ENCODE peak calls at places on chromosome 13, in four cellular contexts. X is gastrocnemius medialis, M is left lung, A is left ventricle myocardium inferior. L is an unnamed sample.

GRCh38 chr13:50412046-50412617 is 396.9 kb downstream of the KCNRG start:
- DNase-seq in X (no peak), A (no peak), M (no peak), L (no peak)

GRCh38 chr13:31556376-31556775 is 182.9 kb upstream of the RXFP2 start:
- DNase-seq in M (no peak), A (no peak), X (no peak), L (no peak)

GRCh38 chr13:39410089-39410901 is 192.7 kb downstream of the LHFPL6 start:
- DNase-seq in M (no peak), X (no peak), A (no peak), L (no peak)

GRCh38 chr13:38824342-38824741 is 137.5 kb downstream of the FREM2 start:
- DNase-seq in A (no peak), X (no peak), M (no peak), L (no peak)

GRCh38 chr13:49597043-49597669 is 11.8 kb upstream of the RCBTB1 start:
- DNase-seq in A (no peak), M (no peak), X (no peak), L (no peak)

GRCh38 chr13:101205408-101205807 is 210.9 kb downstream of the NALCN start:
- DNase-seq in M (no peak), A (no peak), X (no peak), L (no peak)

GRCh38 chr13:28318418-28318995 is 176.4 kb downstream of the FLT1 start:
- DNase-seq in X (no peak), M (no peak), A (no peak), L (no peak)

GRCh38 chr13:44876782-44877324 is 112.4 kb downstream of the NUFIP1 start:
- DNase-seq in X (no peak), M (no peak), A (no peak), L (no peak)

GRCh38 chr13:48562296-48563066 is 29.6 kb upstream of the RCBTB2 start:
- DNase-seq in M (no peak), X (no peak), A (no peak), L (no peak)

GRCh38 chr13:36420437-36420891 is 11.8 kb upstream of the CCNA1 start:
- DNase-seq in A (peak), M (no peak), X (peak), L (peak)

GRCh38 chr13:100872761-100873160 is 198.2 kb upstream of the TMTC4 start:
- DNase-seq in M (no peak), A (no peak), X (no peak), L (no peak)

GRCh38 chr13:36815069-36815468 is 4.0 kb upstream of the RFXAP start:
- DNase-seq in M (no peak), A (no peak), X (no peak), L (no peak)

GRCh38 chr13:79935121-79935520 is 405.8 kb downstream of the SPRY2 start:
- DNase-seq in A (no peak), M (no peak), X (no peak), L (no peak)

GRCh38 chr13:68257111-68257842 is 1027.1 kb upstream of the PCDH9 start:
- DNase-seq in X (no peak), A (no peak), M (peak), L (no peak)

GRCh38 chr13:42525035-42525504 is 48.9 kb upstream of the TNFSF11 start:
- DNase-seq in M (no peak), X (no peak), A (no peak), L (no peak)

GRCh38 chr13:100875392-100876043 is 200.9 kb upstream of the TMTC4 start:
- DNase-seq in X (no peak), A (no peak), M (no peak), L (no peak)

GRCh38 chr13:41465215-41465907 is 8.0 kb downstream of the RGCC start:
- DNase-seq in X (peak), M (peak), A (peak), L (peak)

GRCh38 chr13:27997904-27998522 is 9.5 kb upstream of the URAD start:
- DNase-seq in X (no peak), A (peak), M (no peak), L (no peak)

GRCh38 chr13:29956771-29957170 is 106.4 kb upstream of the UBL3 start:
- DNase-seq in A (no peak), M (no peak), X (no peak), L (no peak)

GRCh38 chr13:20702945-20703784 is at the start of gene IL17D:
- DNase-seq in M (peak), A (no peak), X (no peak), L (no peak)

GRCh38 chr13:54660277-54660676 is 1631.7 kb downstream of the OLFM4 start:
- DNase-seq in M (no peak), X (no peak), A (no peak), L (no peak)

DNA sequence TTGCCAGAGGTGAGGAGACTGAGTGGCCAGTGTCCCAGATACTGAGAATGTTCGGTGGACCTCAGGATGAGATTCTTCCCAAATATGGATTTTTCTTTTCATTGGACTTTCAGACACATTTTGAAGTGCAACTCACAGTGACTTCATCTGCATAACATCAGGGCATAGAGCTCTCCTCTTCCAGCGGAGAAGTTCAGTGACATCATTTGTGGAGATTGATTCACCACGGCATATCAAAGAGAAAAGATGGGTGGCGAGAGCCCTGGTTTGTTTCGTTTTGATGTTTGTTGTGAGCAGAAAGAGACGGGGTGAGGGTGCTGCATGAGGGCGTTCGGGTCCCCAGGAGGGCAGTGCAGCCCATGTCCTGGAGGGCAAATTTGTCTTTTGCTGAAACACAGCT is 120.2 kb upstream of the GPR12 start:
- DNase-seq in M (no peak), A (no peak), X (no peak), L (no peak)
- H3K4me3 ChIP-seq in M (no peak), A (no peak), X (no peak), L (no peak)

DNA sequence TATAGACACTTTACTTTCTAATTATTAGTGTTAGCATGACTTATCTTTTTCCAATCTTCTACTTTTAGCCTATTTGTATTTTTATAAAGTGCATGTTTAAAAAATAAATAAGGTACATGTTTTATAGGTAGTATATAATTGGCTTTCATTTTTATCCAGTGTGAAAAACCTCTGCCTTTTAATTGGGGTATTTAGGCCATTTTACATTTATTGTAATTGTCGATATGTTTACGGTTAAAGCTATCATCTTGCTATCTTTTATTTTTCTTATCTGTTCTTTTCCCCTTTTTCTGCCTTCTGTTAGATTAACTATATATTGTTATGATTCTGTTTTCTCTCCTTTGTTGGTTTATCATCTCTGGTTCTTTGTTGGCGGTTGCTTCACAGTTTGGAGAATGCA is 9.1 kb downstream of the PROZ start:
- DNase-seq in M (no peak), A (no peak), X (no peak), L (no peak)
- TF ChIP-seq CTCF in M (no peak), A (no peak), X (no peak), L (no peak)

GRCh38 chr13:66138172-66138811 is 1091.8 kb downstream of the PCDH9 start:
- DNase-seq in A (no peak), X (no peak), M (no peak), L (no peak)

GRCh38 chr13:66137384-66137783 is 1092.8 kb downstream of the PCDH9 start:
- DNase-seq in X (no peak), M (no peak), A (no peak), L (no peak)

GRCh38 chr13:66139250-66139649 is 1090.9 kb downstream of the PCDH9 start:
- DNase-seq in X (no peak), A (no peak), M (no peak), L (no peak)

DNA sequence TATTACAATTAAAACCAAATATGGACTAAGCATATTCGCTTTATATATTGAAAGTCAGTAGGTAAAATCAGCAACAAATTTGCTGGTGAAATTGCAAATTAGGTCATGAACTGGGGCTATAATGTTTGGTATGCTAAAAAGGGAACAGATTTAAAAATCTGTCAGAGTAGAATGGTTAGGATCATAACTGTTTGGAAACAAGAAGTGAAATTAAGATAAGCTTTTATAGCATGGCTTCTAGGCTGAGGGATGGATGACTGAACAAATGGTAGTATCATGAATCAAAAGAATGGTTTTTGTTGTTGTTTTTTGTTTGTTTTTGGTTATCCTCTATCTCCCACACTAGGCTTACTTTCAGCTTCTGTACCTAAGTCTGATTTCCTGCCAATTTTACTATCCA is 1090.4 kb downstream of the PCDH9 start:
- DNase-seq in M (no peak), X (no peak), A (no peak), L (no peak)
- H3K27ac ChIP-seq in M (no peak), X (no peak), A (no peak), L (no peak)

GRCh38 chr13:99363949-99364348 is 56.8 kb upstream of the GPR183 start:
- DNase-seq in A (no peak), X (no peak), M (no peak), L (no peak)

GRCh38 chr13:99367106-99367616 is 60.0 kb upstream of the GPR183 start:
- DNase-seq in M (no peak), A (no peak), X (no peak), L (no peak)

GRCh38 chr13:99370476-99371272 is 63.5 kb upstream of the GPR183 start:
- DNase-seq in M (no peak), A (no peak), X (no peak), L (peak)

GRCh38 chr13:99366075-99366987 is 59.1 kb upstream of the GPR183 start:
- DNase-seq in A (no peak), M (no peak), X (no peak), L (no peak)

DNA sequence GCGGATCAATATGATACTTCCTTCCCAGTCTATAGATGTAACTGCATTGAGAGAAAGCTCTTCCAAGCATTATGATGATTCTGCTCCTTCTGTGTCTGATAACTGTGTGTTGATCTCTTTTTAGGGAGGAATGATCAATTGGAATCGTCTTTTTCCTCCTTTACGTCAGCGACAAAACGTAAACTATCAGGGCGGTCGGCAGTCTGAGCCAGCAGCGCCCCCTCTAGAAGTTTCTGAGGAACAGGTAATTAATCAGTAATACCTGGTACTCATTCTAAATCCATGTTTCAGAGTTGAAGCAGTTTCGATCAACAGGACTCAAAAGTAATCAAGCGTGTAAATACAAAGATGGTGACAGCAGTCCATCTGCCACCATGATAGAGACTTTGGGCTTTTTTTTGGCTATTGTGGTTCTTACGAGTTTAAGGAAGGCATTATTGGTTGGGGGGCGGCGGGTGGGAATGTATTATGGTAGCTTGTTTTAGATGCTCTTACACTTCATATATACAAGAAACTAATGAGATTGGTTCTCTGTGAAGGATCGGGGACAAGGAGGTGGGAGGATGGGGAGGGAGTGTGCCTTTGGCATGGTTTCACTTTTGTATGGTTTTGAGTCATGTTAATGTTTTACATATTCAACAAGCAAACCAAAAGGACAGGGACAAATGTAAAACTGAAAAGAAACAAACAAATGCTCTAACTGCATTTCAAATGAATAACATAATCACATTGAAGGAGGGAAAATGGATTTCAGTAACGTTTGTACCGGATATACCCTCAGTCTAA is 60.7 kb upstream of the GPR183 start:
- DNase-seq in X (no peak), A (no peak), M (no peak), L (no peak)
- H3K4me3 ChIP-seq in X (no peak), A (no peak), M (no peak), L (no peak)

GRCh38 chr13:95553614-95554385 is 1.3 kb downstream of the CLDN10 start:
- DNase-seq in X (no peak), M (peak), A (no peak), L (no peak)

GRCh38 chr13:95556981-95557380 is 4.5 kb downstream of the CLDN10 start:
- DNase-seq in M (no peak), X (no peak), A (no peak), L (no peak)

GRCh38 chr13:95552208-95552538 is 347 bp upstream of the CLDN10 start:
- DNase-seq in A (no peak), M (no peak), X (no peak), L (no peak)

GRCh38 chr13:95553271-95553588 is 710 bp downstream of the CLDN10 start:
- DNase-seq in A (no peak), X (no peak), M (no peak), L (no peak)

DNA sequence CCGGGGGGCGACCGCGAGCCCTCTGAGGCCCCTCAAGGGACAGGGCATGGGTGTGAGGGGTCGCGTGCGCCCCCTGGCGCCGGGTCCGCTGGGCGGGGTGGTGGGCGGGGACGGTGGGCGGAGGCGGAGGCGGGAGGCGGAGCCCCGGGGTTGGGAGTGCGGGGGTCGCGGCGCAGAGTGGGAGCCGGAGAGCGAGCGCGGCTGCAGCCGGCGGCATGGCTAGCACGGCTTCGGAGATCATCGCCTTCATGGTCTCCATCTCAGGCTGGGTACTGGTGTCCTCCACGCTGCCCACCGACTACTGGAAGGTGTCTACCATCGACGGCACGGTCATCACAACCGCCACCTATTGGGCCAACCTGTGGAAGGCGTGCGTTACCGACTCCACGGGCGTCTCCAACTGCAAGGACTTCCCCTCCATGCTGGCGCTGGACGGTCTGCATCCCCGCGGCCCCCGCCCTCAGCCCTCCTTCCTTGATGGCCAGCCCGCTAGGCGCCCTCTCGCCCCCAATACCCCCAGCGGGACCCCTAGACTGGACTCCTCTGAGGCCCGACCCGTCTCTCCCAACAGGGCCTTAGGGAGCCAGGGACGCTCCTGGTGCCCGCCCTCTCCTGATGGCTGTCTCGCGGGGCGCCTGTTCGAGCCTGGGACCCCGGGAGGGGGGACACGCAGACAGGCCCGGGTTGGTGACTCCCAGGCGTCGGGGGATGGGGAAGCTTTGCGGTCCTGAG is at the start of gene CLDN10:
- DNase-seq in A (no peak), X (no peak), M (peak), L (no peak)
- TF ChIP-seq CTCF in A (peak), X (no peak), M (no peak), L (no peak)

GRCh38 chr13:110305001-110305400 is 2.0 kb downstream of the COL4A1 start:
- DNase-seq in A (no peak), M (no peak), X (no peak), L (no peak)
- H3K27ac ChIP-seq in A (peak), M (peak), X (peak), L (peak)

DNA sequence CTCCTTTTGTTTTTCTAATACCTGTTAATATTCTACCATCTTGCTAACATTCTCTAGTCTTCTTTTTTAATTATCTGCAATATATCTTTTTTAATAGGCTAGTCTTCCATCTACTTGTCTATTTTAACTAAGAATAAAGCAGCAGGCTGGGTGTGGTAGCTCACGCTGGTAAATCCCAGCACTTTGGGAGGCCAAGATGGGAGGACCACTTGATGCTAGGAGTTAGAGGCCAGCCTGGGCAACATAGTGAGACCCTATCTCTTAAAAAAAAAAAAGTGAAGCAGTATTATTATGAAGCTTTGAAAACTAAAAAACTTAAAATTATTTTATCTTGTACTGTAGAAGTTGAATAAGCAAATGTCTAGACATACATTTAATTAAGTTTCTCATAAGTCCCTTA is 3.3 kb downstream of the UTP14C start:
- DNase-seq in A (no peak), M (no peak), X (no peak), L (no peak)
- H3K4me3 ChIP-seq in A (no peak), M (no peak), X (no peak), L (no peak)

GRCh38 chr13:26377038-26377437 is 123.1 kb downstream of the CDK8 start:
- DNase-seq in X (no peak), A (no peak), M (no peak), L (no peak)
- TF ChIP-seq CTCF in X (no peak), A (peak), M (no peak), L (no peak)